ENCODE peak calls at places on chromosomes 16 and 17, in six cellular contexts. G is pancreas; J is CD8-positive, alpha-beta T cell; P is left lung; M is upper lobe of right lung; H is right lobe of liver. U is an unnamed sample. For H3K4me1, the result is how much of the 10 kb centered on the place peaks cover.

GRCh38 chr16:27330542-27330941 is 16.8 kb downstream of the IL4R start:
- ATAC-seq in G (peak), J (no peak), P (peak), M (peak), H (no peak), U (peak)

GRCh38 chr17:45428050-45428953 is 4.4 kb downstream of the ARHGAP27 start:
- ATAC-seq in G (peak), J (peak), P (peak), M (peak), H (peak), U (peak)

GRCh38 chr16:88478115-88478514 is 25.0 kb downstream of the ZFPM1 start:
- ATAC-seq in G (no peak), J (peak), P (no peak), M (no peak), H (no peak), U (no peak)

GRCh38 chr17:82837586-82838320 is 2.1 kb downstream of the ZNF750 start:
- ATAC-seq in G (peak), J (no peak), P (peak), M (peak), H (peak), U (no peak)

GRCh38 chr17:78697122-78697845 is 84.8 kb downstream of the CYTH1 start:
- ATAC-seq in G (no peak), J (no peak), P (no peak), M (no peak), H (no peak), U (no peak)

GRCh38 chr16:3729161-3730112 is 12.1 kb upstream of the TRAP1 start:
- ATAC-seq in G (no peak), J (no peak), P (peak), M (no peak), H (peak), U (no peak)

GRCh38 chr16:82192665-82193064 is 22.6 kb upstream of the MPHOSPH6 start:
- ATAC-seq in G (no peak), J (peak), P (peak), M (peak), H (peak), U (no peak)

GRCh38 chr16:66900721-66901441 is 17.8 kb downstream of the CDH16 start:
- ATAC-seq in G (peak), J (no peak), P (peak), M (peak), H (no peak), U (peak)

GRCh38 chr16:79217375-79218011 is 383.0 kb downstream of the MAF start:
- ATAC-seq in G (no peak), J (peak), P (no peak), M (no peak), H (no peak), U (no peak)

GRCh38 chr16:3188925-3189825 is 1.2 kb downstream of the OR1F1 start:
- ATAC-seq in G (no peak), J (peak), P (peak), M (peak), H (peak), U (no peak)

GRCh38 chr17:1986783-1987451 is 38.2 kb downstream of the RTN4RL1 start:
- ATAC-seq in G (peak), J (no peak), P (no peak), M (no peak), H (no peak), U (no peak)

GRCh38 chr17:67639555-67639954 is 78.2 kb upstream of the NOL11 start:
- ATAC-seq in G (peak), J (no peak), P (no peak), M (no peak), H (peak), U (no peak)

GRCh38 chr17:56795510-56795909 is 38.2 kb downstream of the C17orf67 start:
- ATAC-seq in G (no peak), J (no peak), P (no peak), M (no peak), H (no peak), U (no peak)

GRCh38 chr17:62188713-62189112 is 123.6 kb upstream of the MED13 start:
- ATAC-seq in G (peak), J (no peak), P (no peak), M (no peak), H (no peak), U (no peak)

GRCh38 chr16:19696312-19696711 is 21.7 kb downstream of the KNOP1 start:
- ATAC-seq in G (peak), J (peak), P (peak), M (peak), H (peak), U (peak)

GRCh38 chr16:55242667-55243066 is 81.3 kb upstream of the IRX6 start:
- ATAC-seq in G (no peak), J (no peak), P (no peak), M (peak), H (no peak), U (no peak)

GRCh38 chr16:20023190-20023589 is 50.5 kb downstream of the GPR139 start:
- ATAC-seq in G (no peak), J (no peak), P (no peak), M (no peak), H (no peak), U (no peak)

GRCh38 chr17:76153640-76154039 is 12.6 kb upstream of the FOXJ1 start:
- ATAC-seq in G (peak), J (no peak), P (peak), M (no peak), H (no peak), U (no peak)

GRCh38 chr16:67935096-67935401 is 1.6 kb downstream of the PSMB10 start:
- ATAC-seq in G (no peak), J (no peak), P (no peak), M (no peak), H (no peak), U (peak)

GRCh38 chr17:19369846-19370492 is 7.4 kb upstream of the B9D1 start:
- ATAC-seq in G (no peak), J (peak), P (peak), M (peak), H (peak), U (peak)

GRCh38 chr17:3882276-3882675 is 10.6 kb downstream of the CAMKK1 start:
- ATAC-seq in G (no peak), J (no peak), P (no peak), M (no peak), H (no peak), U (no peak)

GRCh38 chr16:3587547-3588110 is 10.4 kb upstream of the NLRC3 start:
- ATAC-seq in G (no peak), J (no peak), P (no peak), M (no peak), H (no peak), U (no peak)

GRCh38 chr17:49252148-49252682 is 21.6 kb upstream of the PHOSPHO1 start:
- ATAC-seq in G (no peak), J (no peak), P (peak), M (peak), H (peak), U (no peak)

GRCh38 chr16:35664091-35664693 is 2204.8 kb downstream of the TP53TG3F start:
- ATAC-seq in G (no peak), J (no peak), P (no peak), M (no peak), H (no peak), U (no peak)

GRCh38 chr17:12730931-12731521 is 58.3 kb upstream of the ARHGAP44 start:
- ATAC-seq in G (peak), J (no peak), P (peak), M (peak), H (no peak), U (peak)

GRCh38 chr17:5809580-5810188 is 225.4 kb upstream of the NLRP1 start:
- ATAC-seq in G (no peak), J (no peak), P (no peak), M (no peak), H (no peak), U (no peak)

GRCh38 chr16:48244863-48245195 is 729 bp downstream of the LONP2 start:
- ATAC-seq in G (no peak), J (no peak), P (no peak), M (no peak), H (no peak), U (no peak)

GRCh38 chr16:24170407-24170806 is 85.7 kb upstream of the CACNG3 start:
- ATAC-seq in G (no peak), J (no peak), P (no peak), M (no peak), H (no peak), U (no peak)

GRCh38 chr17:63516910-63517824 is 6.0 kb upstream of the KCNH6 start:
- ATAC-seq in G (no peak), J (no peak), P (no peak), M (no peak), H (no peak), U (no peak)

GRCh38 chr17:27579304-27579703 is 51.7 kb upstream of the LGALS9 start:
- ATAC-seq in G (no peak), J (no peak), P (no peak), M (no peak), H (no peak), U (no peak)

GRCh38 chr16:69381231-69381630 is 4.6 kb downstream of the TERF2 start:
- ATAC-seq in G (no peak), J (no peak), P (no peak), M (no peak), H (no peak), U (no peak)

GRCh38 chr16:59698341-59698979 is 964.3 kb upstream of the GOT2 start:
- ATAC-seq in G (no peak), J (no peak), P (no peak), M (no peak), H (no peak), U (no peak)

GRCh38 chr17:46733837-46734516 is 84.5 kb downstream of the WNT3 start:
- ATAC-seq in G (no peak), J (no peak), P (no peak), M (no peak), H (no peak), U (no peak)

GRCh38 chr16:12767897-12768296 is 35.8 kb downstream of the CPPED1 start:
- ATAC-seq in G (no peak), J (no peak), P (no peak), M (no peak), H (no peak), U (no peak)

GRCh38 chr16:19114359-19115147 is 789 bp downstream of the ITPRIPL2 start:
- ATAC-seq in G (peak), J (no peak), P (peak), M (peak), H (peak), U (peak)

GRCh38 chr17:74813793-74814192 is 37.6 kb upstream of the NAT9 start:
- ATAC-seq in G (no peak), J (no peak), P (no peak), M (no peak), H (peak), U (no peak)
- H3K4me1 ChIP-seq in G (under half), J (under half), P (under half), M (under half), H (under half), U (under half)

DNA sequence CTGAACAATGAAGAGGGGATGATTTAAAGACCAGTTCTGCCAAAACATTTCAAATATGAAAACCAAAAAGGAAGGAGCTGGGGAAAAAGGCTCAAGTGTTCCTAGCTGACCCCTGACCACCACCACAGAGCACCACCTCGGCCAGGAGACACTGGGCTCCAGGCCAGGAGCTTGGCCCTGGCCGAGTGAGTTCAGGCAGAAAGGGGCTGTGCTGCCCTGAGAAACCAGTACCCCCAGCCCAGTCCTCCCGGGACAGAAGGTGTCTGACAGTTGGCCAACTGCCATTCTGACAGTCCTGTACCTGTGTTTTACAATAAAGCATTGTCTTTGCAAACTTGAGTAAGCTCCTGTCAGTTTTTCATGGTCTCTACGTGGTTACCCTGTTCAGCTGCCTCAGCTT is 98.2 kb downstream of the VPS53 start:
- ATAC-seq in G (peak), J (no peak), P (no peak), M (no peak), H (no peak), U (no peak)
- H3K27ac ChIP-seq in G (no peak), J (no peak), P (no peak), M (no peak), H (no peak), U (no peak)

DNA sequence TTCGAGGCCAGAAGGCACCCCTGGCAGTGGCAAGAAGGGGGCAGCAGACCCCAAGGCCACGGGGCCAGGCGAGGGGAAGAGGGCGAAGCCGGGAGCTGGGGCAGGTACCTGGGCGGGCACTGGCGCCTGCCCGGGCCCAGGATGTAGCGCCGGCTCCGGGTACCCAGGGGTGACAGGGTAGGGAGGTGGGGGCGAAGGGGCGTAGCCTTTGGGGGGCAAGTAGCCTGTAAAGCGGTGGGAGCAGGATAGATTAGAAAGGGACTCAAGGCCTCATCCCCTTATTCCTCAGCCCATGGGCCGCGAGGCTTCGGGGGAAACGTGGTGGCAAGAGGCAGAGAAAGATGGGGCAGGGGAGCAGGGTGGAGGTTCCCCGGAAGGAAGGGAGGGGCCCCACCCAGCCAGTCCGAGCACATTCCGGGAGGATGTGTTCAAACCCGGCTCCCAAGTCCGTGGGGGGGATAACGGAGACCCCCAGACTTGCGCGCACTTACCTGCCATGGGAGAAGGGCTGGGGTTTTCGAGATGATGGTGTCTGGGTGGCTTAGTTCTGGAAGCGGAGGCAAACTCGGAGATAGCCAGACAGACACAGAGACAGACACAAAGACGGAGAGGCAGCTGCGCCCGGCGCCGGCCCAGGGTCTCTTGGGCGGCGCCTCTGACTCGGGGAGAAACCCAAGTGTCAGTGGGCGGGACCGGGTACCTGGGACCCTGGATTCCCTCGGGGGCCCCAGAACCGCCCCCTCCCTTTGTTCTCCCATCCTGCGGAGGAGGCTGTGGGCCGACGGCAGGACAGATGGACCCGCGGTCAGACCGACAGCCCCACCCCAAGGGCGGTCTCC is 493 bp downstream of the PLSCR3 start:
- ATAC-seq in G (peak), J (peak), P (peak), M (peak), H (peak), U (peak)
- TF ChIP-seq CTCF in G (no peak), J (no peak), P (no peak), M (no peak), H (no peak), U (no peak)

DNA sequence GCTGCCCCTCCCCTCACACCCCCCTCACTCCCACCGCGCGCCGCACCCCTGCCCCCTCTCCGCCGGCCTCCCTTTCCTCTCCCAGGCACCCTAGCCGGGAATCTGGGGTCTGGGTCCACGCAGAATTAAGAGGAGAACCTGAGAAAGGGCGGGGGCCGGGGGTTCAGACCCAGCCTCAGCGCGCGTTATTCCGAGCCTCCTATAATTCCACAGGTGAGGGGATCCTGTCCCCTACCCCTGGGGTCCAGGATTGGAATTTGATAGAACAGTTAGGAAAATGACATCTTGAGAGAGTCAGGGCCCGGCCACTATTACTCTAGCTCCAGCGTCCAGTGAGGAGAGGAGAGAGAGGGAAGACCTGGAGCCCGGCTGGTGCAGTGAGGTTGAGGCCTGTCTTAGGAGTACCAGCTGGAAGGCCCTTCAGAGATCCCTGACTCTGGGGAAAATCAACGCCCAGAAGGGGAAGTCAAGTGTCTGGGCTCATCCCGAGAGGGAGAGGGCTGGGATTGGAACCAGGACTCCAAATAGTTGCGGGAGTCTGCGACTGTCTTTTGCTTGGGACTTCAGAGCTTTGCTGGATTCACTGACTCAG is 17.3 kb downstream of the GRB7 start:
- ATAC-seq in G (no peak), J (no peak), P (peak), M (no peak), H (no peak), U (no peak)
- H3K4me1 ChIP-seq in G (under half), J (half or more), P (under half), M (under half), H (under half), U (under half)

DNA sequence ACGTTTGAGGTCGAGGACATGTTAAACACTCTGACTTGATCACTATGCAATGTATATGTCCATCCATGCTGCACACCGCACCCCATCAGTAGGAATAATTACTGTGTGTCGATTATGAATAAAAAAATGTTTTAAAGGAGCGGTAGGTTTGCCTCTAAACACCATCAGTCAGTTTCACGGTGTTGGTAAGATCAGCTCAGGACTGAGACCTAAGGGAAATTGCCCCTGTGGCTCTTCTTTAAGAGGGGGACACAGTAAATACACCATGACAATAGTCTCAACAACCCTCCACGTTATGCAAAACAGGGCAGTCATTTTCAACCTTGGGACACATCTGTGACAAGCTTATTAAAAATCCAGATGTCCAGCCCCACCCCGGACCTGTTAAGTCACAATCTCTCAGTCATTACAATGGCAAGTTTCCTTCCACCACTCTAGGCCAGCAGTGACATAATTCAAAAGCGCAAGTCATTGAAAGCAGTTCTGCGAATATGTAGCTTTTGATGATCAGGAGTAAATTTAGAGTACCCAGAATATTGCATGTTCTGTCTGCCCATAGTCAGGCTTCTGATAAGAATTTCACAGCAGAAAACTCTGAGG is 1.2 kb downstream of the ATMIN start:
- ATAC-seq in G (no peak), J (no peak), P (no peak), M (no peak), H (no peak), U (no peak)
- H3K27ac ChIP-seq in G (no peak), J (no peak), P (no peak), M (no peak), H (no peak), U (peak)

GRCh38 chr16:30063893-30064745 is 1.4 kb upstream of the ALDOA start:
- ATAC-seq in G (peak), J (peak), P (peak), M (peak), H (peak), U (peak)
- TF ChIP-seq CTCF in G (no peak), J (peak), P (peak), M (peak), H (peak), U (peak)

GRCh38 chr16:10896165-10896564 is 19.2 kb downstream of the CIITA start:
- ATAC-seq in G (no peak), J (no peak), P (no peak), M (no peak), H (no peak), U (no peak)

GRCh38 chr16:10895053-10895946 is 18.3 kb downstream of the CIITA start:
- ATAC-seq in G (no peak), J (no peak), P (peak), M (peak), H (peak), U (no peak)

GRCh38 chr16:10889880-10890279 is 12.9 kb downstream of the CIITA start:
- ATAC-seq in G (no peak), J (no peak), P (no peak), M (no peak), H (no peak), U (no peak)

GRCh38 chr16:10896723-10897122 is 19.7 kb downstream of the CIITA start:
- ATAC-seq in G (no peak), J (no peak), P (peak), M (peak), H (peak), U (no peak)

GRCh38 chr16:10892782-10893181 is 15.8 kb downstream of the CIITA start:
- ATAC-seq in G (no peak), J (no peak), P (no peak), M (no peak), H (no peak), U (no peak)
- H3K4me1 ChIP-seq in G (under half), J (under half), P (half or more), M (under half), H (under half), U (under half)

DNA sequence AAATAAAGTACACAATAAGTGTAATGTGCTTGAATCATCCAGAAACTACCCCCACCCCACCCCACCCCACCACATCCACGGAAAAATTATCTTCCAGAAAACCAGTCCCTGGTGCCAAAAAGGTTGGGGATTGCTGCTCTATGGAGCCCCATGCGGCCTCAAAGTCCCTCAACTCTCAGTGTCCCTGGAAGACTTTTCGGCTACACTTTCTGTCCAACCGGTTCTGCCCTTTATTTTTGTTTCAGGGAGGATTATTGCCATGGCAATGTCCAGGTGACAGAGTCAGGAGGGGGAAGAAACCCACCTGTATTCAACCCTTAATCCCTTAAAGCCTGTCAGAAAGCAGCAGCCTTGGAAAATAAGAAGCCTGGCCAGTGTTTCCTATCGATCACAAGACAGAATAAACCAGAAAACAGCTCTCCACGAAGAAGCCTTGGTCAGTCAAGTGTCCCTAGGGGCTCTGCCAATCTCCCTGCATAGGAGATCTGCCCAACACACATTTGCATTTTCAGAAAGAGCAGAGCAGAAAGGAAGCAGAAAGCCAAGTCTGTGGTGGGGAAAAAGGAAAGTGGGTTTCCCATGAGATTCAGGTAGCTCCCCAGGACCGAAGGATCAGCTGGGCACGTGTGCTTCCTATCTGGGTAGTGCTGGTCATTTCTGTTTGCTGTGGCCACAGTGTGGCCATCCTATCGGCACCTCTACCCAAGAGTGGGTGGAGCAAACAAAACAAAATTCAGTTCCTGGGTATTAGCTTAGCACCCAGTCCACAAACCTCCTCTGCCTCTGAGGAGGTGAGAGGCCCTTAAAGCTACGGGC is 342.7 kb downstream of the SOX9 start:
- ATAC-seq in G (peak), J (no peak), P (no peak), M (peak), H (no peak), U (no peak)
- H3K27ac ChIP-seq in G (peak), J (no peak), P (peak), M (no peak), H (no peak), U (no peak)

U was measured in gastroesophageal sphincter.